ENCODE peak calls at places on chromosome 15, in seven cellular contexts. K is NCI-H1436 treated with DMSO at 0.1 percent for 48 hours; W is breast epithelium; D is activated effector memory CD4-positive, alpha-beta T cell treated with anti-CD3 and anti-CD28 coated beads, Interleukin-2, amount 50 U/mL, for 16 hours; I is activated CD4-positive, alpha-beta T cell treated with anti-CD3 and anti-CD28 coated beads for 4 hours; O is endothelial cell; U is naive thymus-derived CD8-positive, alpha-beta T cell. H is an unnamed sample.
A peak's percentile ranks its signal among the peaks of the same experiment; 100 is the strongest.

GRCh38 chr15:56038015-56038414 is 44.6 kb upstream of the NEDD4 start:
- DNase-seq in D (no peak), I (no peak), K (no peak), W (no peak), O (no peak), U (peak; percentile 57), H (no peak)

GRCh38 chr15:48191574-48192225 is at the start of gene CTXN2:
- DNase-seq in O (peak; percentile 11), K (no peak), I (no peak), D (no peak), W (no peak), U (no peak), H (peak; percentile 60)

GRCh38 chr15:90145259-90145658 is 43.0 kb upstream of the IDH2 start:
- DNase-seq in K (no peak), W (no peak), D (no peak), U (no peak), O (no peak), I (no peak), H (no peak)

GRCh38 chr15:97998307-97999071 is 38.0 kb downstream of the ARRDC4 start:
- DNase-seq in I (no peak), D (no peak), U (no peak), K (no peak), O (no peak), W (no peak), H (no peak)

GRCh38 chr15:80512729-80513670 is 108.8 kb downstream of the ARNT2 start:
- DNase-seq in W (no peak), O (no peak), U (no peak), I (no peak), K (no peak), D (no peak), H (no peak)

GRCh38 chr15:93500155-93500554 is 411.1 kb upstream of the RGMA start:
- DNase-seq in K (no peak), D (no peak), U (no peak), O (no peak), I (no peak), W (no peak), H (no peak)

GRCh38 chr15:92034227-92034626 is 180.7 kb downstream of the SLCO3A1 start:
- DNase-seq in O (no peak), I (no peak), D (no peak), W (no peak), U (no peak), K (no peak), H (no peak)

GRCh38 chr15:51938286-51938685 is 33.3 kb downstream of the LEO1 start:
- DNase-seq in K (no peak), I (no peak), O (peak; percentile 38), U (no peak), W (no peak), D (no peak), H (no peak)

GRCh38 chr15:83449928-83450501 is 2.9 kb downstream of the SH3GL3 start:
- DNase-seq in I (no peak), O (no peak), W (no peak), D (no peak), K (no peak), U (no peak), H (no peak)

GRCh38 chr15:75091814-75092213 is 68.4 kb downstream of the PPCDC start:
- DNase-seq in O (no peak), W (no peak), I (no peak), K (no peak), U (no peak), D (no peak), H (no peak)

GRCh38 chr15:80876034-80876433 is 96.9 kb downstream of the CEMIP start:
- DNase-seq in D (no peak), W (no peak), I (no peak), K (no peak), O (no peak), U (no peak), H (no peak)

H was measured in neural progenitor cell.